ENCODE peak calls at places on chromosomes 2 and 18, in four cellular contexts. One of them, this sample, is unnamed.

GRCh38 chr2:36655456-36655855 is 41.1 kb upstream of the VIT start:
- DNase-seq in neural progenitor cell: no peak
- DNase-seq in mucosa of descending colon: no peak
- DNase-seq in fibroblast of lung: peak
- DNase-seq in this sample: no peak

GRCh38 chr2:138931284-138932256 is 151.4 kb upstream of the NXPH2 start:
- DNase-seq in mucosa of descending colon: no peak
- DNase-seq in neural progenitor cell: peak
- DNase-seq in fibroblast of lung: no peak
- DNase-seq in this sample: peak

GRCh38 chr2:102262218-102263129 is 48.9 kb upstream of the IL1RL1 start:
- DNase-seq in fibroblast of lung: peak
- DNase-seq in mucosa of descending colon: no peak
- DNase-seq in neural progenitor cell: no peak
- DNase-seq in this sample: no peak

GRCh38 chr2:60984717-60985116 is 32.8 kb upstream of the PEX13 start:
- DNase-seq in fibroblast of lung: no peak
- DNase-seq in mucosa of descending colon: no peak
- DNase-seq in neural progenitor cell: no peak
- DNase-seq in this sample: no peak

GRCh38 chr2:19368760-19369159 is 10.3 kb upstream of the OSR1 start:
- DNase-seq in neural progenitor cell: no peak
- DNase-seq in fibroblast of lung: no peak
- DNase-seq in mucosa of descending colon: no peak
- DNase-seq in this sample: no peak

GRCh38 chr2:238881353-238882082 is 33.6 kb downstream of the TWIST2 start:
- DNase-seq in mucosa of descending colon: no peak
- DNase-seq in fibroblast of lung: no peak
- DNase-seq in neural progenitor cell: no peak
- DNase-seq in this sample: peak

GRCh38 chr2:85276571-85277121 is 51.1 kb downstream of the TGOLN2 start:
- DNase-seq in mucosa of descending colon: no peak
- DNase-seq in neural progenitor cell: no peak
- DNase-seq in fibroblast of lung: no peak
- DNase-seq in this sample: no peak

GRCh38 chr2:1972428-1972827 is 228.1 kb upstream of the PXDN start:
- DNase-seq in neural progenitor cell: no peak
- DNase-seq in fibroblast of lung: no peak
- DNase-seq in mucosa of descending colon: no peak
- DNase-seq in this sample: no peak

GRCh38 chr2:46213906-46214305 is 83.3 kb upstream of the EPAS1 start:
- DNase-seq in neural progenitor cell: no peak
- DNase-seq in mucosa of descending colon: no peak
- DNase-seq in fibroblast of lung: no peak
- DNase-seq in this sample: no peak

GRCh38 chr2:212797484-212798205 is 259.0 kb upstream of the ERBB4 start:
- DNase-seq in mucosa of descending colon: no peak
- DNase-seq in fibroblast of lung: peak
- DNase-seq in neural progenitor cell: no peak
- DNase-seq in this sample: no peak

GRCh38 chr18:35593859-35594258 is 12.3 kb downstream of the GALNT1 start:
- DNase-seq in mucosa of descending colon: no peak
- DNase-seq in neural progenitor cell: no peak
- DNase-seq in fibroblast of lung: no peak
- DNase-seq in this sample: no peak

GRCh38 chr2:9244985-9245544 is 38.5 kb downstream of the ASAP2 start:
- DNase-seq in neural progenitor cell: no peak
- DNase-seq in mucosa of descending colon: no peak
- DNase-seq in fibroblast of lung: no peak
- DNase-seq in this sample: no peak

GRCh38 chr2:239908308-239908707 is 116.8 kb downstream of the NDUFA10 start:
- DNase-seq in neural progenitor cell: no peak
- DNase-seq in mucosa of descending colon: no peak
- DNase-seq in fibroblast of lung: no peak
- DNase-seq in this sample: no peak

GRCh38 chr2:160308915-160309314 is 108.8 kb upstream of the ITGB6 start:
- DNase-seq in mucosa of descending colon: no peak
- DNase-seq in fibroblast of lung: no peak
- DNase-seq in neural progenitor cell: no peak
- DNase-seq in this sample: no peak

GRCh38 chr2:231708773-231709635 is 679 bp downstream of the PTMA start:
- DNase-seq in mucosa of descending colon: peak
- DNase-seq in fibroblast of lung: peak
- DNase-seq in neural progenitor cell: peak
- DNase-seq in this sample: no peak

GRCh38 chr2:162316590-162316989 is 1.9 kb downstream of the IFIH1 start:
- DNase-seq in neural progenitor cell: no peak
- DNase-seq in fibroblast of lung: no peak
- DNase-seq in mucosa of descending colon: no peak
- DNase-seq in this sample: no peak

GRCh38 chr2:239605976-239606375 is 205.2 kb upstream of the HDAC4 start:
- DNase-seq in fibroblast of lung: no peak
- DNase-seq in neural progenitor cell: no peak
- DNase-seq in mucosa of descending colon: no peak
- DNase-seq in this sample: no peak

GRCh38 chr18:51108330-51108729 is 78.3 kb downstream of the SMAD4 start:
- DNase-seq in mucosa of descending colon: no peak
- DNase-seq in neural progenitor cell: no peak
- DNase-seq in fibroblast of lung: no peak
- DNase-seq in this sample: no peak

GRCh38 chr18:55090566-55091187 is 131.4 kb upstream of the CCDC68 start:
- DNase-seq in mucosa of descending colon: no peak
- DNase-seq in fibroblast of lung: no peak
- DNase-seq in neural progenitor cell: no peak
- DNase-seq in this sample: no peak

GRCh38 chr2:73284296-73285161 is at the start of gene FBXO41:
- DNase-seq in fibroblast of lung: peak
- DNase-seq in neural progenitor cell: peak
- DNase-seq in mucosa of descending colon: peak
- DNase-seq in this sample: no peak

GRCh38 chr18:49704334-49704733 is 109.0 kb downstream of the ACAA2 start:
- DNase-seq in fibroblast of lung: no peak
- DNase-seq in mucosa of descending colon: no peak
- DNase-seq in neural progenitor cell: no peak
- DNase-seq in this sample: no peak

GRCh38 chr2:14388724-14389123 is 243.8 kb upstream of the LRATD1 start:
- DNase-seq in neural progenitor cell: no peak
- DNase-seq in fibroblast of lung: no peak
- DNase-seq in mucosa of descending colon: no peak
- DNase-seq in this sample: no peak

GRCh38 chr2:14387332-14387731 is 245.2 kb upstream of the LRATD1 start:
- DNase-seq in neural progenitor cell: no peak
- DNase-seq in fibroblast of lung: no peak
- DNase-seq in mucosa of descending colon: no peak
- DNase-seq in this sample: no peak

GRCh38 chr2:14385043-14385442 is 247.5 kb upstream of the LRATD1 start:
- DNase-seq in neural progenitor cell: no peak
- DNase-seq in mucosa of descending colon: no peak
- DNase-seq in fibroblast of lung: no peak
- DNase-seq in this sample: no peak
- TF ChIP-seq CTCF in neural progenitor cell: peak
- TF ChIP-seq CTCF in mucosa of descending colon: no peak
- TF ChIP-seq CTCF in fibroblast of lung: no peak
- TF ChIP-seq CTCF in this sample: no peak

GRCh38 chr2:70643715-70644114 is 90.1 kb upstream of the TGFA start:
- DNase-seq in mucosa of descending colon: peak
- DNase-seq in neural progenitor cell: peak
- DNase-seq in fibroblast of lung: no peak
- DNase-seq in this sample: no peak
- TF ChIP-seq CTCF in mucosa of descending colon: peak
- TF ChIP-seq CTCF in neural progenitor cell: peak
- TF ChIP-seq CTCF in fibroblast of lung: peak
- TF ChIP-seq CTCF in this sample: peak

DNA sequence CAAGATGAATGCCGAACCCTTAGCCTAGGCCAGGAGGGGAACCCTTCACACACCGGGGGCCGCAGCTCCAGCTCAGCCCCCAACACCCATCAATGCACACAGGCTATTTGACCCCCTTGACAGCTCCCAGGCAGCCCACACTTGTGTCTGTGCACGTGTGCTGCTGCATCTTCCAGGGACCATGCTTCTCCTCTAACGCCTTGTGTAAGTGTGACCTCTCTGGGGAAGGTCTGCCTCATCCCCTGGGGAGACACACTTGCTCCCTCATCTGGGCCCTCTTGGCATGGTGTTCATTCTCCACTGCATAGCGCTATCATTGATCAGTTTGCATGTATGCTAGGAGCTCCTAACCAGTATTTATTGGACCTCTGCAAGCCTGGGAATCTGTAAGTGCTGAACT is 120.0 kb upstream of the FHL2 start:
- DNase-seq in fibroblast of lung: peak
- DNase-seq in neural progenitor cell: no peak
- DNase-seq in mucosa of descending colon: peak
- DNase-seq in this sample: no peak
- TF ChIP-seq CTCF in fibroblast of lung: no peak
- TF ChIP-seq CTCF in neural progenitor cell: no peak
- TF ChIP-seq CTCF in mucosa of descending colon: no peak
- TF ChIP-seq CTCF in this sample: no peak

DNA sequence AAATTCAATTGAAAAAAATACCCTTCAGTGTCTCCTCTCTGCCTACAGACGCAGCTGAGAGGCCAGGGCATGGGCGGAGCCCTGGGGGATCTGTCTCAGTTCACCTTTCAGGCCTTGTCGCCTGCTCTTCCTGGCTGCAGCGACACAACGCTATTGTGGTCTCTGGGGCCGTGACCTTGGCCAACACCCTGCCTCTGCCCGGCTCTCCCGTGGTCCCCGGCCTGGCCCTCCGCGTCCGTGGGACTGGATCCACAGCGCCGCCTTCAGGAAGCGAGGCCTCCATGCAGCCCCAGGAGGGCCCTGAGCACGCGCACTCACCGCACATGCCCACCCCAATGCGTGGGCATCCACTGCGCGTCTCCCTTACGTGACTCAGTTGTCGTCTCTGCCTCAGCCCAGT is 81.1 kb downstream of the MRPS9 start:
- DNase-seq in mucosa of descending colon: no peak
- DNase-seq in fibroblast of lung: no peak
- DNase-seq in neural progenitor cell: peak
- DNase-seq in this sample: no peak
- TF ChIP-seq CTCF in mucosa of descending colon: no peak
- TF ChIP-seq CTCF in fibroblast of lung: no peak
- TF ChIP-seq CTCF in neural progenitor cell: peak
- TF ChIP-seq CTCF in this sample: peak

GRCh38 chr2:135091681-135092080 is 39.6 kb downstream of the RAB3GAP1 start:
- DNase-seq in mucosa of descending colon: no peak
- DNase-seq in fibroblast of lung: no peak
- DNase-seq in neural progenitor cell: no peak
- DNase-seq in this sample: no peak
- TF ChIP-seq CTCF in mucosa of descending colon: no peak
- TF ChIP-seq CTCF in fibroblast of lung: no peak
- TF ChIP-seq CTCF in neural progenitor cell: no peak
- TF ChIP-seq CTCF in this sample: no peak